ENCODE peak calls at places on chromosomes 4 and X, in four cellular contexts. K, E, Q and H are unnamed samples.

GRCh38 chrX:48045410-48046311 is 25.8 kb downstream of the ZNF630 start:
- DNase-seq in K (no peak), E (no peak), Q (no peak), H (peak; percentile 32)

GRCh38 chr4:6779667-6780565 is 2.6 kb upstream of the KIAA0232 start:
- DNase-seq in Q (no peak), K (no peak), E (no peak), H (no peak)

GRCh38 chr4:104615496-104615895 is 120.8 kb upstream of the CXXC4 start:
- DNase-seq in E (no peak), K (no peak), Q (no peak), H (no peak)

GRCh38 chr4:105059337-105059736 is 87.3 kb upstream of the TET2 start:
- DNase-seq in K (no peak), E (no peak), Q (peak; percentile 6), H (no peak)

GRCh38 chr4:182724414-182724813 is 192.8 kb downstream of the DCTD start:
- DNase-seq in E (no peak), K (no peak), Q (no peak), H (no peak)

GRCh38 chr4:148814030-148814429 is 371.8 kb upstream of the NR3C2 start:
- DNase-seq in K (no peak), Q (no peak), E (no peak), H (no peak)

GRCh38 chr4:78544681-78545080 is 6.9 kb upstream of the ANXA3 start:
- DNase-seq in Q (no peak), K (no peak), E (no peak), H (no peak)

GRCh38 chrX:17403231-17403691 is 28.3 kb downstream of the NHS start:
- DNase-seq in K (no peak), Q (no peak), E (no peak), H (no peak)

GRCh38 chr4:41363384-41363981 is 106.8 kb downstream of the UCHL1 start:
- DNase-seq in E (no peak), K (no peak), Q (no peak), H (no peak)

GRCh38 chr4:149964001-149964400 is 114.2 kb upstream of the DCLK2 start:
- DNase-seq in Q (no peak), K (no peak), E (no peak), H (no peak)

GRCh38 chr4:81620442-81620841 is 148.7 kb upstream of the RASGEF1B start:
- DNase-seq in E (no peak), Q (no peak), K (no peak), H (no peak)

GRCh38 chr4:21697583-21697982 is 251.0 kb downstream of the KCNIP4 start:
- DNase-seq in Q (no peak), E (no peak), K (no peak), H (no peak)

GRCh38 chrX:111376897-111377601 is 34.9 kb downstream of the DCX start:
- DNase-seq in E (no peak), Q (no peak), K (no peak), H (no peak)

GRCh38 chr4:56181140-56181950 is 205.9 kb downstream of the AASDH start:
- DNase-seq in K (no peak), E (no peak), Q (no peak), H (no peak)

GRCh38 chr4:122914292-122914904 is 8.0 kb downstream of the NUDT6 start:
- DNase-seq in K (no peak), E (no peak), Q (peak; percentile 5), H (no peak)

GRCh38 chr4:140137654-140138053 is 16.3 kb downstream of the MAML3 start:
- DNase-seq in E (no peak), Q (no peak), K (no peak), H (no peak)

GRCh38 chr4:171017596-171017995 is 795.6 kb upstream of the GALNTL6 start:
- DNase-seq in Q (no peak), K (no peak), E (no peak), H (no peak)

GRCh38 chrX:19344661-19345060 is 934 bp downstream of the PDHA1 start:
- DNase-seq in K (no peak), Q (no peak), E (no peak), H (no peak)

GRCh38 chr4:79723507-79723906 is 315.5 kb upstream of the GK2 start:
- DNase-seq in K (no peak), Q (no peak), E (no peak), H (no peak)

GRCh38 chr4:164169591-164169990 is 584.3 kb upstream of the SMIM31 start:
- DNase-seq in K (no peak), E (no peak), Q (no peak), H (no peak)